ENCODE peak calls at places on chromosomes 4 and X, in eight cellular contexts. U, D, X, R, P, T, G and I are unnamed samples.

GRCh38 chr4:32102941-32103340 is 1382.8 kb downstream of the PCDH7 start:
- DNase-seq in X (no peak), T (no peak), D (no peak), G (no peak), U (no peak), P (no peak), R (no peak), I (no peak)

GRCh38 chr4:152735302-152735917 is 44.1 kb downstream of the TIGD4 start:
- DNase-seq in G (peak; percentile 50), X (peak; percentile 40), U (peak; percentile 63), R (peak; percentile 12), T (peak; percentile 5), P (peak; percentile 61), D (peak; percentile 50), I (peak; percentile 56)

GRCh38 chrX:118883994-118884393 is 60.4 kb downstream of the ZCCHC12 start:
- DNase-seq in G (no peak), D (no peak), T (no peak), U (no peak), R (no peak), P (no peak), X (no peak), I (no peak)

GRCh38 chr4:139453041-139453370 is 915 bp upstream of the RAB33B start:
- DNase-seq in U (peak; percentile 83), D (peak; percentile 92), G (no peak), P (peak; percentile 65), X (peak; percentile 86), R (no peak), T (no peak), I (peak; percentile 89)

GRCh38 chr4:3369781-3370660 is 71.7 kb upstream of the HGFAC start:
- DNase-seq in D (peak; percentile 25), G (peak; percentile 69), T (peak; percentile 87), U (peak; percentile 89), P (peak; percentile 6), X (peak; percentile 55), R (no peak), I (peak; percentile 96)

GRCh38 chr4:156778606-156779005 is 193.0 kb downstream of the PDGFC start:
- DNase-seq in U (no peak), P (peak; percentile 83), D (no peak), R (no peak), T (no peak), X (no peak), G (no peak), I (peak; percentile 75)

GRCh38 chr4:146308951-146309350 is 94.6 kb downstream of the REELD1 start:
- DNase-seq in G (no peak), P (no peak), T (no peak), D (no peak), X (no peak), R (no peak), U (no peak), I (peak; percentile 19)

GRCh38 chr4:186845137-186845842 is 121.6 kb upstream of the FAT1 start:
- DNase-seq in T (no peak), D (no peak), P (peak; percentile 35), U (no peak), R (peak; percentile 92), X (peak; percentile 59), G (no peak), I (peak; percentile 87)

GRCh38 chrX:2147928-2148327 is 352.8 kb downstream of the DHRSX start:
- DNase-seq in P (no peak), U (no peak), G (no peak), X (no peak), T (no peak), D (no peak), R (no peak), I (no peak)

DNA sequence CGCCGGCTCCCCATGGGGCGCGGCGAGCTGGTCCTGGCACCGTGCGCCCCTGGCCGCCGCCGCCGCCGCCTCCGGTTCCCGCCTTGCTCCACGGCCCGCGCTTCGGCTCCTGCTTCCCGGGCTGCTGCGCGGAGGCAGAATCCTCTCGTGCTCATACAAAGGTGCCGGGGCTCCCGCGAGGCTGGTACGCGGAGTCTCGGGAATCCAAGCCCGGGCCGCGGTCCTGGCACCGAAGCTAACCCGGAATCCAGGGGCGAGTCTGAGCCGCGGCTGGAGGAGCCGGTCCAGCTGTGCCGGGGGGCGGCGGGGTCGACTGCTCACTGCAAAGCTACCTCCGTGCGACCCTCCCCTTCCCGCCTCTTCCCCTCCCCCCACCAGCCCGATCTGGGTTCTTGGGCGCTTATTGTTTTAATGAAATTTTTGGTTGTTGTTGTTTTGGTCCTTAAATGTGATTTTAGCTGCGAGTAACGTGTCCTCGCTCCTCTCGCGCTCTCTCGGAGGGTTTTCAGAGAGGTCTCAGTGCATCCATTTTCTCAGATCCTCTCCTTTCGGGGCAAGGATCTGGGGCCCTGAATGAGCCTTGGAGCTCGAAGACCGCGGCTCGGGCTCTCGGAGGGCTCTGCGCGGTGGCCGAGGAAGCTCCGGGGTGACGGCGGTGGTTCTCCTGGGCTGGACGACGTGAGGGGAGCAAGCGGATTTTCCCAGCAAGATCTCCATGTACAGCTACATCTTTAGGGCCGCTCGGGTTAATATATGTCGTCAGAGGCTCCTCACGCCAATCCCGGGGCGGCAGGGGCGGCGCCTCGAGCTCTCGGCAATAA is at the start of gene HAND2:
- DNase-seq in R (no peak), G (peak; percentile 91), U (peak; percentile 69), X (peak; percentile 86), T (peak; percentile 83), P (no peak), D (no peak), I (peak; percentile 97)
- H3K27me3 ChIP-seq in R (peaks cover 12% of the 10 kb centered on the region), G (no peaks in the 10 kb centered on the region), U (peaks cover 99% of the 10 kb centered on the region), X (peaks cover 86% of the 10 kb centered on the region), T (peaks cover 100% of the 10 kb centered on the region), P (peaks cover 82% of the 10 kb centered on the region), D (no peaks in the 10 kb centered on the region), I (no peaks in the 10 kb centered on the region)

DNA sequence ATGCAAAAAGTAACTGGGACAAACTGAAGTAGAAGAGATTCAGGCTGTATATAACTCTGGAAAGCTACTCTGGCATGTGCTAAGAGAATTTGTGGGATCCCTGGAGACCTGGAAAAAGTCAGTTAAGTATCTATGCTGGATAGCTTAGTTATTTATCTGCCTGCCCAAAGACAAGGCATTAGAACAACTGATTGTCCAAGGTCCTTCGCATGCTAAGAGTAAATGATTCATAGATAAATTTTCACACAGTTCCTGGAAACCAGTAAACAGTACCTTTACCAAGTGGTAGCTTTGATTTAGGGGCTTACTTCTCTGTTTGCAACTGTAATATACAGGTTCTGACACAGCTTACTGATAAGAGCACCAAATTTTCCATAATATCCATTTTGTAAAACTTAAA is 104.8 kb downstream of the ATP11C start:
- DNase-seq in P (no peak), T (no peak), G (no peak), U (no peak), D (no peak), X (no peak), R (no peak), I (peak; percentile 6)
- TF ChIP-seq EZH2phosphoT487 in P (no peak), T (no peak), G (no peak), U (no peak), D (no peak), X (no peak), R (no peak), I (no peak)

DNA sequence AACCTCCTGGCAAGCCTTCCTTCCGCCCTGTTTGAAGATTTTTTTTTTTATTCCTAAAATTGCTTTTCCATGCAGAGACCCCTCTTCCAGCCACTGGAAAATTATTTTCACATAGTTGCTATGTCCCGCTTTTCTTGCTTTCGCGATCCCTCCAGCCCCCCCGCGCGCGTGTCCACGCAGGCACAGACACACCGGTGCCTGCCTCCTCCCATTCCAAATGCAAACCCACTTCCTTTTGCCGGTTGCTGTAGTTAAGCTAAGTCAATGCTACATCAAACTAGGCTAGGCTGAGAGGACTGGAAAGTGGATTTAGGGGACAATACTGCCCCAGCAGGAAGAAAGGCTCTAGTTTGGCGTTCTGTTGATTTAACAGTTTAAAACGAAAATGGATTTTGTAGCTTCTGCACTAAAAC is 111.0 kb downstream of the DHX15 start:
- DNase-seq in T (peak; percentile 56), P (peak; percentile 38), X (peak; percentile 57), D (peak; percentile 58), R (no peak), G (peak; percentile 25), U (peak; percentile 58), I (peak; percentile 41)
- H3K27me3 ChIP-seq in T (peaks cover 50% of the 10 kb centered on the region), P (peaks cover 17% of the 10 kb centered on the region), X (peaks cover 26% of the 10 kb centered on the region), D (peaks cover 9% of the 10 kb centered on the region), R (peaks cover 19% of the 10 kb centered on the region), G (peaks cover 19% of the 10 kb centered on the region), U (peaks cover 31% of the 10 kb centered on the region), I (peaks cover 16% of the 10 kb centered on the region)

DNA sequence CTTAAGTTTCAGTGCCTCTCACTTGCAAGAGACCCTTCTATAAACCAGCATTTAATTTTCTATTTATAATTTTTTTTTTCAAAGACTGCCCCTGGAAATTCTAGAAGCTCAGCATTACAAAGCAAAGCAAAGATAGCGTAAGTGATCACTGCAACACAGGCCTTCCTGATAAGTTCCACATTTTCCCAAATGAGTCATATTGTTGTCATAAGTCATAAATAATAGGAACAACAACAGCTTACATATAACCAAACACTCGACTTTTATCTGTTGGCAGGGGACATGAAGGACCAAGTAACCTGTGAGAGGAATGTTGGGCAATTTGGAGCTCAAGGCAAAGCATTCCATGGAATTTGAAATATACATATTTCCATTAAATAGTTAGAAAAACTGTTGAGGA is 815.5 kb downstream of the DMD start:
- DNase-seq in D (no peak), R (no peak), T (no peak), P (no peak), X (no peak), G (no peak), U (no peak), I (no peak)
- TF ChIP-seq EZH2phosphoT487 in D (no peak), R (no peak), T (no peak), P (no peak), X (no peak), G (no peak), U (no peak), I (no peak)

GRCh38 chr4:41752081-41752836 is 3.7 kb upstream of the PHOX2B start:
- DNase-seq in T (no peak), P (no peak), R (no peak), X (no peak), G (peak; percentile 50), D (no peak), U (no peak), I (no peak)
- H3K27me3 ChIP-seq in T (peaks cover 100% of the 10 kb centered on the region), P (peaks cover 87% of the 10 kb centered on the region), R (peaks cover 60% of the 10 kb centered on the region), X (peaks cover 100% of the 10 kb centered on the region), G (peaks cover 56% of the 10 kb centered on the region), D (no peaks in the 10 kb centered on the region), U (peaks cover 100% of the 10 kb centered on the region), I (peaks cover 71% of the 10 kb centered on the region)